ENCODE peak calls at places on chromosomes 3 and 15, in nine cellular contexts. T, U, B, D, X, C, L, N and V are unnamed samples.

GRCh38 chr3:46484911-46485696 is 12.7 kb upstream of the RTP3 start:
- DNase-seq in B (no peak), T (no peak), D (peak), X (no peak), N (no peak), L (no peak), C (no peak), U (peak), V (no peak)

GRCh38 chr3:7740458-7740857 is 761.2 kb upstream of the LMCD1 start:
- DNase-seq in D (no peak), C (no peak), U (no peak), T (no peak), X (no peak), B (no peak), N (no peak), L (no peak), V (no peak)

GRCh38 chr3:3447671-3448070 is 268.2 kb upstream of the CRBN start:
- DNase-seq in T (no peak), N (no peak), L (no peak), C (no peak), B (no peak), X (no peak), U (no peak), D (no peak), V (no peak)

GRCh38 chr3:152825566-152825965 is 9.4 kb upstream of the P2RY1 start:
- DNase-seq in L (no peak), X (no peak), N (no peak), B (no peak), U (no peak), C (no peak), D (no peak), T (no peak), V (no peak)

GRCh38 chr3:72338082-72338941 is 509.9 kb downstream of the SHQ1 start:
- DNase-seq in N (no peak), B (no peak), X (peak), L (no peak), U (peak), C (no peak), T (no peak), D (no peak), V (no peak)

GRCh38 chr15:81313686-81314085 is 10.3 kb downstream of the STARD5 start:
- DNase-seq in U (no peak), X (peak), B (no peak), L (no peak), C (no peak), N (no peak), D (no peak), T (no peak), V (no peak)

GRCh38 chr15:101560722-101561583 is 71.4 kb upstream of the PCSK6 start:
- DNase-seq in L (no peak), T (no peak), D (no peak), C (no peak), X (no peak), B (no peak), N (no peak), U (peak), V (no peak)

GRCh38 chr15:96428742-96429141 is 98.2 kb downstream of the NR2F2 start:
- DNase-seq in C (peak), U (no peak), N (peak), X (peak), T (peak), B (no peak), D (no peak), L (no peak), V (peak)

GRCh38 chr3:13581485-13582365 is 32.8 kb downstream of the FBLN2 start:
- DNase-seq in N (peak), C (peak), B (no peak), T (no peak), X (no peak), L (no peak), U (no peak), D (no peak), V (no peak)

GRCh38 chr15:73081321-73081958 is 29.2 kb downstream of the NEO1 start:
- DNase-seq in D (peak), U (no peak), X (peak), L (no peak), C (peak), B (peak), T (no peak), N (peak), V (peak)

GRCh38 chr15:73767794-73768501 is 14.8 kb upstream of the INSYN1 start:
- DNase-seq in U (no peak), B (no peak), C (no peak), X (no peak), T (no peak), N (no peak), D (no peak), L (no peak), V (no peak)

GRCh38 chr3:183265157-183265642 is 12.1 kb downstream of the B3GNT5 start:
- DNase-seq in L (peak), D (no peak), N (peak), T (no peak), C (peak), U (no peak), X (no peak), B (peak), V (no peak)

GRCh38 chr15:70323111-70323851 is 225.6 kb upstream of the TLE3 start:
- DNase-seq in X (no peak), U (peak), C (peak), D (no peak), T (no peak), L (peak), N (peak), B (peak), V (no peak)

GRCh38 chr3:140386357-140387100 is 291.3 kb upstream of the TRIM42 start:
- DNase-seq in U (no peak), C (no peak), N (no peak), X (no peak), B (peak), D (peak), T (no peak), L (no peak), V (no peak)

GRCh38 chr15:63089260-63090043 is 32.2 kb upstream of the LACTB start:
- DNase-seq in T (peak), B (peak), N (peak), C (peak), X (no peak), U (peak), L (peak), D (peak), V (peak)

GRCh38 chr3:12750223-12750622 is 8.8 kb downstream of the TMEM40 start:
- DNase-seq in D (peak), C (peak), N (peak), L (peak), U (no peak), X (peak), B (peak), T (no peak), V (peak)

GRCh38 chr3:79521221-79521848 is 246.5 kb downstream of the ROBO1 start:
- DNase-seq in C (peak), U (no peak), L (no peak), D (peak), X (peak), T (no peak), N (peak), B (no peak), V (peak)

GRCh38 chr3:2511356-2511755 is 412.7 kb downstream of the CNTN4 start:
- DNase-seq in D (peak), L (peak), T (no peak), B (no peak), C (no peak), X (no peak), N (no peak), U (no peak), V (no peak)

GRCh38 chr3:149382091-149382467 is 4.6 kb upstream of the TM4SF1 start:
- DNase-seq in L (no peak), D (no peak), T (no peak), B (no peak), U (no peak), N (no peak), C (peak), X (peak), V (no peak)

GRCh38 chr15:68232937-68233336 is 3.4 kb upstream of the CLN6 start:
- DNase-seq in B (no peak), C (no peak), N (no peak), X (no peak), U (no peak), L (no peak), D (no peak), T (no peak), V (no peak)

GRCh38 chr3:107488942-107489341 is 33.8 kb upstream of the BBX start:
- DNase-seq in T (no peak), N (no peak), B (no peak), D (no peak), C (no peak), L (no peak), X (no peak), U (no peak), V (no peak)

GRCh38 chr3:107496855-107497254 is 25.9 kb upstream of the BBX start:
- DNase-seq in L (no peak), B (no peak), X (no peak), N (no peak), U (no peak), T (no peak), D (no peak), C (no peak), V (no peak)

GRCh38 chr3:107498646-107499045 is 24.1 kb upstream of the BBX start:
- DNase-seq in T (no peak), U (no peak), N (no peak), L (no peak), X (no peak), C (no peak), D (no peak), B (no peak), V (no peak)

GRCh38 chr3:107487490-107487889 is 35.3 kb upstream of the BBX start:
- DNase-seq in D (no peak), C (no peak), U (no peak), L (no peak), B (no peak), N (no peak), T (no peak), X (no peak), V (no peak)

DNA sequence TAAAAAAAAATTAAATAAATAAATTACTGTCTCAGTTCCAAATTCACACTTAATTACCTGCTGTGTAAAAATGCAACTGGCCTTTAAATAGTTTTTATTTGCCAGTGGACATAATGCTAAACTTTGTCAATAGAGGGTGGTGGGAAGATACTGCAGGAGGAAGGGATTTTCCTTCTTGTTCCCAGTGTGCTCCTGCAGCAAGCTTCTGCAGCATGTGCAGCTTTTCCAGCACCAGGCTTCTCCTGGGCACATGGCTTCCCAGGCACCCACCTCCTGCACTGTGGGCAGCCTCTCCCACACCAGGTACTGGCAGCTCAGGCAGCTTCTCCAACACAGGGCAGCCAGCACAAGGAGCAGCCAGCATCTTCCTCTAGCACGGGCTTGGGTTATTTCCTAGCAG is 29.6 kb upstream of the BBX start:
- DNase-seq in D (no peak), C (no peak), B (no peak), T (no peak), U (no peak), X (no peak), L (no peak), N (no peak), V (no peak)
- TF ChIP-seq CTCF in D (no peak), C (no peak), B (no peak), T (no peak), U (no peak), X (no peak), L (no peak), N (no peak), V (peak)

DNA sequence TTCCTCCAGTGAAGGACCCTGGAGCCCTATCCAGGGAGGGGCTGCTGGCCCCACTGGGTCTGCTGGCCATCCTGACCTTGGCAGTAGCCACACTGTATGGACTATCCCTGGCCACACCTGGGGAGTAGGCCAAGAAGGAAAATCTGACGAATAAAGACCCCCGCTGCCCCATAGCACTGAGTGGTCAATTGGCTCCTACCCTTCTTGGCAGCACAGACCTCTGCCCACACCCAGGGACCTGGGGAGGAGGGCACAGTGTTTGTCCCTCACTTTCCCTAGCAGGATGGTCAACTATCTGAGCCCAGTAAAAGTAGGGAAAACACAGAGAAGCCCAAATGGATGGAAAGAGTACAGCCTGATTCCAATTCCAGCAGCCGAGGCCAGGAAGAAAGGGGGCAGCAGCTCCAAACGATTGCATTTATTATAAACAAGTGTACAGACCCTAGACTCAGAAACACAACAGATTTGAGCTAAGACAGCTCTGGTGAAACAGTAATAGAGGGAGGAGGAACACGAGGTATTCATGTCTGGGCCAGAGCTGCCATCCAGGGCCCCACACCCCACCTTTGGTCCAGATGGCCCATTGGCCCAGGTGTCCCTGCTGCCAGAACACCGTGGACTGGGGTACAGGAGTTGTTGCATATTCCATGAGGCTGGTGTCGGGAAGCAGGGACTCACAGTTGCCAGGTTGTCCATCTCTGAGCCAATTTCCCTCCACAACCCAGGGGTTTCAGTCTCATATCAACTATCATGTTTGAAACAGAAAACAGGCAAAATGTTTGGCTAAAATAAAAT is 21.1 kb downstream of the ATRIP start:
- DNase-seq in B (no peak), N (no peak), T (no peak), D (no peak), C (no peak), L (no peak), X (no peak), U (no peak), V (no peak)
- H3K4me3 ChIP-seq in B (no peak), N (no peak), T (no peak), D (no peak), C (no peak), L (peak), X (no peak), U (no peak), V (peak)

GRCh38 chr3:113183748-113184661 is 27.4 kb upstream of the BOC start:
- DNase-seq in B (no peak), T (no peak), L (no peak), C (no peak), X (no peak), U (no peak), D (no peak), N (no peak), V (no peak)
- TF ChIP-seq CTCF in B (no peak), T (no peak), L (no peak), C (no peak), X (no peak), U (no peak), D (no peak), N (no peak), V (no peak)

GRCh38 chr15:89128320-89129122 is 40.3 kb downstream of the ABHD2 start:
- DNase-seq in T (no peak), X (peak), C (no peak), N (no peak), L (no peak), B (no peak), D (no peak), U (no peak), V (no peak)
- H3K4me3 ChIP-seq in T (no peak), X (no peak), C (no peak), N (no peak), L (no peak), B (no peak), D (no peak), U (no peak), V (no peak)

DNA sequence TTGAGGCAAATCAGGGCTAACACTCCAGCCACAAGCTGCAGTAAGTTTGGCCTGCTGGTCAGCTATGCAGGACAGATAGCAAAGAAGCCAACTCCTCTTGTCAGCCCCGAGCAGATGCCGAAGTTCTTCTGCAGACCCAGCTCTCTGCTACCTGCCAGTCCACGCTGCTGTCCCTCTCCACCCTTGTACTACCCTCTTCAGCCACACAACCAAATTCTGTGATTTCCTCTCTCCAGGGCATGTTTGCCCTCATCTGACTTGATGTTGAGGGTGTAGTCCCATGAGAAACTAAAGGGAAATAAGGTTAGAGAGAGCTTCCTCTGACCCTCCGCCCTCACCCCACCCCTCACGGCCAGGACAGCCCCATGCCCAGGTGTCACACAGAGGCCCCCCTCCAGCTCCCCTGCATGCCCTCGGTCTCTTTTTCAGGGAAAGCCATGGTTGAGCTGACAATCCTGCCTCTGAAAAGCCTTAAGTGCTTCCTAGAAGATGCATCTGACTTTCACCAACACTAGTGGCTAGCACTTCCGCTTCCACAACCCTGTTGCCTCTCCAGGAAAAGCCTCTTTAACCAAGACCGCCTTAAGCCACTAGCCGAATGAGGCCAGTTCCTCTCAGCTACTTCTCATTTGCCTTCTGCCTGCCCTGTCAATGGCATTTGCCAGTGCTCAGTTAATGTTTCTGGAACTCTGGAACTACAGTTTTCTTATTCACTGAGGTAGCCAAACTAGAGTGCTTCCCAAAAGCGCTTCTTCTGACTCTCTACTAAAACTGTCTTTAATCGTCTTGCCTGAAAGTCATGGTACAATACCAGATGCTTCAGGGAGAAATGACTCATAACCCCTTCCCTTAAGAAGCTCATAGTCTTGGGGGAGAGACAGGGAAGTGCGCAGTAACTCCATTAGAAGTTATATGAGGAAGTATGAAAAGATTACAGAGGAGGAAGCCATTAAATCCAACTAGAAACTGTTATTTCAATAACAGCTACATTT is 300.4 kb upstream of the STT3B start:
- DNase-seq in X (no peak), U (no peak), B (no peak), T (no peak), L (no peak), C (no peak), D (no peak), N (no peak), V (no peak)
- TF ChIP-seq CTCF in X (no peak), U (no peak), B (no peak), T (no peak), L (no peak), C (no peak), D (no peak), N (no peak), V (no peak)

DNA sequence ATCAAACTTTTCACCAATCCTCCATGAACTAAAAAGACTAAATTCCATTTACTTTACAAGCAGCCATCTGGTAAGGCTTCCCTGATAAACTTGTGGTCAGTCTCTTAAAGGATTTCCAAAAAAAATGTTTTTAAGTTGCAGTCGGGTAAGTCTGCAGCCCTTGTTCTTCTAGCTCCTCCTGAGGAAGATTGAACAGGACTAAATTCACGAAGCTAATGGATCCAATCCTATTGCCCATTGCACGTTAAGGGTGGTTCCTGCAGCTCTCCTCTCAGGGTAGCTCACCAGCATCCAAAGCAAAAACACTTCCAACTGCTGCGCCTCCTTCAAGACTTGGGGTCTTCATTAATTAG is 2.8 kb downstream of the HES1 start:
- DNase-seq in D (no peak), T (no peak), U (no peak), B (no peak), X (no peak), L (no peak), N (no peak), C (no peak), V (no peak)
- H3K4me3 ChIP-seq in D (peak), T (peak), U (no peak), B (no peak), X (peak), L (peak), N (peak), C (peak), V (no peak)